ENCODE peak calls at places on chromosome 12, in eight cellular contexts. A, E, G, N, U, Q, F and T are unnamed samples.

GRCh38 chr12:23474438-23475000 is 475.0 kb downstream of the SOX5 start:
- DNase-seq in A (no peak), E (no peak), G (no peak), N (no peak), U (no peak), Q (no peak), F (no peak), T (no peak)

GRCh38 chr12:3727877-3728632 is 24.9 kb downstream of the CRACR2A start:
- DNase-seq in A (no peak), E (no peak), G (peak), N (no peak), U (peak), Q (peak), F (no peak), T (no peak)

GRCh38 chr12:107779077-107779840 is 4.8 kb downstream of the ASCL4 start:
- DNase-seq in A (no peak), E (no peak), G (peak), N (no peak), U (no peak), Q (no peak), F (no peak), T (no peak)

GRCh38 chr12:119225454-119225853 is 46.7 kb downstream of the HSPB8 start:
- DNase-seq in A (no peak), E (no peak), G (peak), N (peak), U (no peak), Q (no peak), F (no peak), T (no peak)

GRCh38 chr12:107612508-107612907 is 73.1 kb upstream of the PWP1 start:
- DNase-seq in A (no peak), E (no peak), G (no peak), N (no peak), U (no peak), Q (no peak), F (no peak), T (no peak)

GRCh38 chr12:49962861-49963765 is 1.4 kb downstream of the AQP5 start:
- DNase-seq in A (peak), E (no peak), G (no peak), N (no peak), U (no peak), Q (no peak), F (no peak), T (no peak)

GRCh38 chr12:101608301-101609133 is 13.7 kb downstream of the MYBPC1 start:
- DNase-seq in A (no peak), E (no peak), G (no peak), N (no peak), U (no peak), Q (no peak), F (no peak), T (no peak)

GRCh38 chr12:38053655-38054464 is 262.7 kb upstream of the ALG10B start:
- DNase-seq in A (no peak), E (no peak), G (no peak), N (no peak), U (no peak), Q (no peak), F (no peak), T (peak)

GRCh38 chr12:120688527-120689071 is 1.6 kb downstream of the MLEC start:
- DNase-seq in A (no peak), E (no peak), G (peak), N (peak), U (no peak), Q (no peak), F (no peak), T (peak)

GRCh38 chr12:27627123-27627835 is 69.0 kb upstream of the REP15 start:
- DNase-seq in A (no peak), E (peak), G (peak), N (no peak), U (no peak), Q (no peak), F (no peak), T (no peak)

GRCh38 chr12:65616022-65616421 is 208.3 kb upstream of the HMGA2 start:
- DNase-seq in A (no peak), E (no peak), G (no peak), N (no peak), U (no peak), Q (no peak), F (no peak), T (no peak)

GRCh38 chr12:116735951-116736599 is 1.8 kb downstream of the SPRING1 start:
- DNase-seq in A (no peak), E (no peak), G (peak), N (no peak), U (no peak), Q (no peak), F (no peak), T (peak)

GRCh38 chr12:132261328-132262138 is 67.9 kb downstream of the GALNT9 start:
- DNase-seq in A (no peak), E (no peak), G (no peak), N (no peak), U (no peak), Q (no peak), F (no peak), T (no peak)

GRCh38 chr12:11981174-11981733 is 89.5 kb upstream of the BCL2L14 start:
- DNase-seq in A (no peak), E (no peak), G (peak), N (no peak), U (peak), Q (peak), F (no peak), T (no peak)

GRCh38 chr12:96084624-96085023 is 49.2 kb upstream of the LTA4H start:
- DNase-seq in A (no peak), E (no peak), G (no peak), N (no peak), U (no peak), Q (no peak), F (no peak), T (no peak)

GRCh38 chr12:46332260-46332659 is 40.3 kb downstream of the SLC38A2 start:
- DNase-seq in A (no peak), E (no peak), G (no peak), N (no peak), U (no peak), Q (no peak), F (no peak), T (no peak)

GRCh38 chr12:82326905-82327503 is 31.2 kb downstream of the CCDC59 start:
- DNase-seq in A (no peak), E (no peak), G (peak), N (peak), U (no peak), Q (no peak), F (no peak), T (no peak)

GRCh38 chr12:30345735-30346445 is 349.8 kb downstream of the IPO8 start:
- DNase-seq in A (no peak), E (no peak), G (no peak), N (no peak), U (no peak), Q (no peak), F (no peak), T (no peak)

GRCh38 chr12:85725991-85726390 is 110.2 kb downstream of the RASSF9 start:
- DNase-seq in A (peak), E (no peak), G (no peak), N (no peak), U (no peak), Q (no peak), F (no peak), T (no peak)

GRCh38 chr12:121284551-121285390 is 11.7 kb downstream of the CAMKK2 start:
- DNase-seq in A (no peak), E (no peak), G (no peak), N (no peak), U (no peak), Q (no peak), F (no peak), T (no peak)

GRCh38 chr12:114799574-114800487 is 115.9 kb upstream of the TBX3 start:
- DNase-seq in A (peak), E (no peak), G (no peak), N (peak), U (no peak), Q (no peak), F (no peak), T (no peak)

GRCh38 chr12:80838708-80839107 is 99.0 kb downstream of the LIN7A start:
- DNase-seq in A (no peak), E (no peak), G (no peak), N (peak), U (no peak), Q (no peak), F (no peak), T (no peak)

GRCh38 chr12:17928708-17929366 is 161.2 kb downstream of the RERGL start:
- DNase-seq in A (no peak), E (no peak), G (no peak), N (no peak), U (no peak), Q (no peak), F (no peak), T (peak)

GRCh38 chr12:80100566-80100965 is 1.2 kb downstream of the OTOGL start:
- DNase-seq in A (no peak), E (no peak), G (no peak), N (no peak), U (no peak), Q (no peak), F (no peak), T (no peak)

GRCh38 chr12:114166360-114166759 is 200.2 kb upstream of the RBM19 start:
- DNase-seq in A (peak), E (peak), G (peak), N (peak), U (no peak), Q (no peak), F (no peak), T (peak)

GRCh38 chr12:46084666-46085631 is 94.6 kb upstream of the SCAF11 start:
- DNase-seq in A (no peak), E (no peak), G (no peak), N (no peak), U (no peak), Q (no peak), F (no peak), T (no peak)

GRCh38 chr12:96719671-96720362 is 187.2 kb upstream of the NEDD1 start:
- DNase-seq in A (no peak), E (no peak), G (peak), N (no peak), U (no peak), Q (no peak), F (no peak), T (no peak)

GRCh38 chr12:27199638-27200300 is 44.3 kb upstream of the STK38L start:
- DNase-seq in A (no peak), E (no peak), G (no peak), N (no peak), U (no peak), Q (no peak), F (no peak), T (peak)

GRCh38 chr12:65656904-65657351 is 167.4 kb upstream of the HMGA2 start:
- DNase-seq in A (no peak), E (no peak), G (peak), N (no peak), U (no peak), Q (no peak), F (no peak), T (no peak)

GRCh38 chr12:106301611-106302321 is 767 bp upstream of the TCP11L2 start:
- DNase-seq in A (peak), E (peak), G (peak), N (peak), U (peak), Q (peak), F (peak), T (peak)

GRCh38 chr12:31745242-31745641 is 16.4 kb upstream of the AMN1 start:
- DNase-seq in A (no peak), E (no peak), G (no peak), N (no peak), U (no peak), Q (no peak), F (no peak), T (no peak)

GRCh38 chr12:13171921-13172859 is 24.3 kb upstream of the EMP1 start:
- DNase-seq in A (peak), E (no peak), G (peak), N (peak), U (no peak), Q (no peak), F (peak), T (peak)

GRCh38 chr12:118103231-118103600 is 595 bp downstream of the VSIG10 start:
- DNase-seq in A (no peak), E (peak), G (peak), N (peak), U (no peak), Q (peak), F (peak), T (peak)

DNA sequence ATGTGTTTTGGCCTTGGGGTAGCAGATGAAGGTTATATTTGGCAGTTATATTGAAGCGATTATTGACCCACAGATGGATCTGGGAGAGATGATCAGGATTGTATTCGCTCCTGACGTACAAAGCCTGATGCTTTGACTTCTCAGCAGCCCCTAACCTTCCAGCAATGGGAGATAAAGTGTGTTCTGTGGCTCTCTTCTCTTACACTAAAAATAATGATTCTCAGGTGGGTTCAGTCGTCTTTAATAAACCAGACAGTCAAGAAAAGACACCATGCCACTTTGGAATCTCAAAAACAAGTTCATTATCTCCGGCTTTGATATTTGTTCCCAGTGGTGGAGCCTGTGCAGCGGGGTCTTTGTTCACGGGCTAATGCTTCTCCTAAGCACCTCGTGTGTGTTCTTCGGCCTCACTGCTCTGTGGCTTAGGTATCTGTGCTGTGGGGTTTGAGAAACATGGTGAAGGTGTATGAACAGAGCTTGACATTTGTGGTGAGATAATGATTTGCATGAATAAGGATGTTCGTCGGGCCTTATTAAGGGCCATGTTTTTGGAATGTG is 1.6 kb downstream of the ACVR1B start:
- DNase-seq in A (no peak), E (no peak), G (no peak), N (no peak), U (no peak), Q (no peak), F (peak), T (peak)
- H3K4me3 ChIP-seq in A (peak), E (peak), G (no peak), N (peak), U (no peak), Q (no peak), F (no peak), T (peak)

DNA sequence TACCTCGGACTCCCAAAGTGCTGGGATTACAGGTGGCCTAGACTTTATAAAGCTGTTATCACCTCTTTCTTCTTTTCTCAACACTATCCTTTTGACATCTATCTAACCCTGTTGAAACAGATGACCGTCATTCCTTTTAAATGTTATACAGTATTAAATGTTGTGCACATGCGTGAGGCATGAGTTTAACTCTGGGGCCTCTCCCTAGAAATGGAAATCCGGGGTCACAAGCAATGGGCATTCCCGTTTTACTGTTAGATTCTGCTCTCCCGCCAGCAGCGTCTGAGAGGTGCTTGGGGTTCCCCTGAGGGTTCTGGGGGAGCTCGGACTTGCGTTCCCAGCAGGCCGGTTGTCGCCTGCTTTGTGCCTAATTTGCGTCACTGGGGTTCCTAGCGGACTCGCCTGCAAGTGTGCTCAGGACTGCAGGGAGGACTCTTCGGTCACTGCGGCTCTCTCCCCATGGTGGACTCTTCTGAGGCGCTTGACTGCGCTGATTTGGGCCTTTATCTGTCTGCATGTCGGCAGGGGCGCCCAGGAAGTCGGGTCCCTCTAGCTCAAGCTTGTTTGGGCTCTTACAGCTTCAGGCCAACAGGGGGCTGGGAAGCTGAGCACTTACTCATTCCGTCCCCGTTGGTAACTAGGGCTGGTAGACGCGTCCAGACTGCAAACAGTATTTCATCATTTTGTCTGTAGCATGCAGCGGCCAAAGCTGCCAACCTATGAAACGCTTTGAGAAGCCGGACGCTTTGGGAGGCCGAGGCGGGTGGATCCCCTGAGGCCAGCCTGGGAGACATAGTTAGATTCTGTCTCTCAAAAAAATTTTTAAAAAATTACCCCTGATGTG is 1.2 kb upstream of the RAN start:
- DNase-seq in A (peak), E (peak), G (peak), N (peak), U (peak), Q (peak), F (peak), T (peak)
- H3K4me3 ChIP-seq in A (peak), E (peak), G (peak), N (no peak), U (no peak), Q (peak), F (no peak), T (peak)

GRCh38 chr12:1532367-1532752 is 62.0 kb downstream of the FBXL14 start:
- DNase-seq in A (no peak), E (no peak), G (no peak), N (no peak), U (no peak), Q (no peak), F (peak), T (no peak)
- H3K4me3 ChIP-seq in A (no peak), E (no peak), G (peak), N (peak), U (no peak), Q (no peak), F (no peak), T (no peak)

DNA sequence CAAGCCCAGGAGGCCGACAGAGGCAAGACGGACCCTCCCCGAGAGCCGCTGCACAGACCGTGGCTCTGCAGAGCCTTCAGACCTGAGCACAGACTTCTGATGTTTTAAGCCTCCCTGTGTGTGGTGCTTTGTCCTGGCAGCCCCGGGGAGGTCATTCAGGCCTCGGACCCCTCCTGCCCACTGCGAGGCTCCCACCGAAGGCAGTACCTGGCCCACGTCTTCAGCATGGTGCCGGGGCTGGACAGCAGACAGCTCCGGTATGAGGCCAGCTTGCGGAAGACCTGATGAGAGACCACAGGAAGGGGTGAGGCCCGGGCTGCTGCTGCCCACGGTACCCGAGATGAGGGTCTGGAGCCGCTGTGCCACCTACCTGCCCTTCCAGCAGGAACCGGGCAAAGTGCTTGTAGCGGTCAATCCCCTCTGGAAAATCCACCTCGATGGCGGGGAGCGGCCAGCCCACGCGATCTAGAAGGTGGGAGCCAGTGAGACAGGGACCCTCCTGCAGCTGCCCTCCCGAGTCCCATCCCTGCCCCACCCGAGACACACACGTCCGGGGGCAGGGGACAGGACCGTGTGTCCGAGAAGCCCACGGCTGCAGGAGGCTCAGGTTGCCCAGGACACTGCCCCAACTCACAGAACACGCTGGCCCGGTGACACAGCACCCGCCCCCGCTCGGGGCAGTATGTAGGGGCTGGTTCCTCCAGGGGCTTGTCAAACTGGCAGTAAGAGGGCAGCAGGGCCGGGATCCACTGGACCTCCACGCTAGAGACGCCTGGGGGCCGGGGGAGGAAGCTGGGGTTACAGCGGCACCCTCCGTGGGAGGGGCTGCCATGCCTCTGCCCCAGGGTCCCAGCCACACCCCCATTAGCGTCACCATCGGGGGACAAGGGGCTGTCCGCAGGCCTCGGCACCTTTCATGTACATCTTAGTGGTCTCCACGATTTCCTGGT is 35.6 kb upstream of the UBC start:
- DNase-seq in A (no peak), E (no peak), G (no peak), N (no peak), U (no peak), Q (no peak), F (no peak), T (no peak)
- H3K4me3 ChIP-seq in A (no peak), E (no peak), G (no peak), N (no peak), U (no peak), Q (no peak), F (no peak), T (no peak)

DNA sequence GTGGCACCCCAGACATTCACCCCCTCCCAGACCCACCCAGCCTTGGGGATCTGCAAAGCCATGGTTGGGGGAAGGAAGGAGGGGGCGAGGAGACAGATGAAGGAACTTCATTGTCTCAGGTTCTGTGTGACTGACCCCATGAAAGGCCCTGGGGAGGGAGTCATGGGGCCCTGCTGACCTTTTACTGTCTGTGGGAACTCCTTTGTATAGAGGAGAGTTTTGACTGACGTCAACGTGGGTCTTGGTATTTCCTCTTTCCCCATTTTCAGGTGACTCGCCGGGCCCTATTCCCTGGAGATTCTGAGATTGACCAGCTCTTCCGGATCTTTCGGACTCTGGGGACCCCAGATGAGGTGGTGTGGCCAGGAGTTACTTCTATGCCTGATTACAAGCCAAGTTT is 3.1 kb upstream of the RAB5B start:
- DNase-seq in A (no peak), E (no peak), G (no peak), N (no peak), U (no peak), Q (no peak), F (no peak), T (no peak)
- H3K4me3 ChIP-seq in A (no peak), E (no peak), G (no peak), N (no peak), U (no peak), Q (no peak), F (no peak), T (no peak)

DNA sequence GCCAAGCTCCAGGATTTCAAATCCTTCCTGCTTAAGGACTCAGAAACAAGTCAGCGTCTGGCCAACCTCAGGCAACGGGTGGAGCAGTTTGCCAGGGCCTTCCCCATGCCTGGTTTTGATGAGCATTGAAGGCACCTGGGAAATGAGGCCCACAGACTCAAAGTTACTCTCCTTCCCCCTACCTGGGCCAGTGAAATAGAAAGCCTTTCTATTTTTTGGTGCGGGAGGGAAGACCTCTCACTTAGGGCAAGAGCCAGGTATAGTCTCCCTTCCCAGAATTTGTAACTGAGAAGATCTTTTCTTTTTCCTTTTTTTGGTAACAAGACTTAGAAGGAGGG is 4.7 kb downstream of the SHMT2 start:
- DNase-seq in A (peak), E (no peak), G (no peak), N (no peak), U (no peak), Q (no peak), F (no peak), T (no peak)
- H3K4me3 ChIP-seq in A (no peak), E (no peak), G (no peak), N (no peak), U (no peak), Q (no peak), F (no peak), T (no peak)